ENCODE peak calls at places on chromosomes 7 and 10, in nine cellular contexts. One of them, this sample, is unnamed.
A peak's percentile ranks its signal among the peaks of the same experiment; 100 is the strongest.

GRCh38 chr10:132145521-132146185 is 41.1 kb upstream of the DPYSL4 start:
- DNase-seq in activated CD8-positive, alpha-beta T cell treated with anti-CD3 and anti-CD28 coated beads for 36 hours: no peak
- DNase-seq in hepatic stellate cell: no peak
- DNase-seq in CD4-positive, alpha-beta T cell: no peak
- DNase-seq in ovary: no peak
- DNase-seq in ACHN: no peak
- DNase-seq in stimulated activated CD8-positive, alpha-beta memory T cell treated with anti-CD3 and anti-CD28 coated beads, Interleukin-12 subunit alpha, Interleukin-12 subunit beta, amount 100 ng/mL, for 1 hour: no peak
- DNase-seq in A172: no peak
- DNase-seq in heart left ventricle: peak; percentile 29
- DNase-seq in this sample: no peak

GRCh38 chr7:77536017-77536412 is 1.1 kb upstream of the PTPN12 start:
- DNase-seq in activated CD8-positive, alpha-beta T cell treated with anti-CD3 and anti-CD28 coated beads for 36 hours: no peak
- DNase-seq in hepatic stellate cell: no peak
- DNase-seq in CD4-positive, alpha-beta T cell: no peak
- DNase-seq in ovary: peak; percentile 28
- DNase-seq in ACHN: no peak
- DNase-seq in stimulated activated CD8-positive, alpha-beta memory T cell treated with anti-CD3 and anti-CD28 coated beads, Interleukin-12 subunit alpha, Interleukin-12 subunit beta, amount 100 ng/mL, for 1 hour: no peak
- DNase-seq in A172: no peak
- DNase-seq in heart left ventricle: no peak
- DNase-seq in this sample: peak; percentile 64

GRCh38 chr7:85052056-85052737 is 134.7 kb downstream of the SEMA3D start:
- DNase-seq in activated CD8-positive, alpha-beta T cell treated with anti-CD3 and anti-CD28 coated beads for 36 hours: no peak
- DNase-seq in hepatic stellate cell: no peak
- DNase-seq in CD4-positive, alpha-beta T cell: no peak
- DNase-seq in ovary: no peak
- DNase-seq in ACHN: no peak
- DNase-seq in stimulated activated CD8-positive, alpha-beta memory T cell treated with anti-CD3 and anti-CD28 coated beads, Interleukin-12 subunit alpha, Interleukin-12 subunit beta, amount 100 ng/mL, for 1 hour: no peak
- DNase-seq in A172: no peak
- DNase-seq in heart left ventricle: no peak
- DNase-seq in this sample: no peak

GRCh38 chr10:69748621-69749020 is 53.1 kb upstream of the COL13A1 start:
- DNase-seq in activated CD8-positive, alpha-beta T cell treated with anti-CD3 and anti-CD28 coated beads for 36 hours: no peak
- DNase-seq in hepatic stellate cell: no peak
- DNase-seq in CD4-positive, alpha-beta T cell: no peak
- DNase-seq in ovary: no peak
- DNase-seq in ACHN: no peak
- DNase-seq in stimulated activated CD8-positive, alpha-beta memory T cell treated with anti-CD3 and anti-CD28 coated beads, Interleukin-12 subunit alpha, Interleukin-12 subunit beta, amount 100 ng/mL, for 1 hour: no peak
- DNase-seq in A172: no peak
- DNase-seq in heart left ventricle: no peak
- DNase-seq in this sample: no peak

GRCh38 chr10:127979566-127979965 is 72.7 kb downstream of the PTPRE start:
- DNase-seq in activated CD8-positive, alpha-beta T cell treated with anti-CD3 and anti-CD28 coated beads for 36 hours: no peak
- DNase-seq in hepatic stellate cell: no peak
- DNase-seq in CD4-positive, alpha-beta T cell: no peak
- DNase-seq in ovary: no peak
- DNase-seq in ACHN: no peak
- DNase-seq in stimulated activated CD8-positive, alpha-beta memory T cell treated with anti-CD3 and anti-CD28 coated beads, Interleukin-12 subunit alpha, Interleukin-12 subunit beta, amount 100 ng/mL, for 1 hour: no peak
- DNase-seq in A172: no peak
- DNase-seq in heart left ventricle: no peak
- DNase-seq in this sample: no peak

GRCh38 chr7:291302-292092 is 1.5 kb downstream of the FOXL3 start:
- DNase-seq in activated CD8-positive, alpha-beta T cell treated with anti-CD3 and anti-CD28 coated beads for 36 hours: no peak
- DNase-seq in hepatic stellate cell: no peak
- DNase-seq in CD4-positive, alpha-beta T cell: no peak
- DNase-seq in ovary: no peak
- DNase-seq in ACHN: peak; percentile 24
- DNase-seq in stimulated activated CD8-positive, alpha-beta memory T cell treated with anti-CD3 and anti-CD28 coated beads, Interleukin-12 subunit alpha, Interleukin-12 subunit beta, amount 100 ng/mL, for 1 hour: no peak
- DNase-seq in A172: peak; percentile 83
- DNase-seq in heart left ventricle: no peak
- DNase-seq in this sample: no peak

GRCh38 chr7:155355745-155356144 is 58.1 kb downstream of the INSIG1 start:
- DNase-seq in activated CD8-positive, alpha-beta T cell treated with anti-CD3 and anti-CD28 coated beads for 36 hours: no peak
- DNase-seq in hepatic stellate cell: no peak
- DNase-seq in CD4-positive, alpha-beta T cell: no peak
- DNase-seq in ovary: no peak
- DNase-seq in ACHN: no peak
- DNase-seq in stimulated activated CD8-positive, alpha-beta memory T cell treated with anti-CD3 and anti-CD28 coated beads, Interleukin-12 subunit alpha, Interleukin-12 subunit beta, amount 100 ng/mL, for 1 hour: no peak
- DNase-seq in A172: no peak
- DNase-seq in heart left ventricle: no peak
- DNase-seq in this sample: no peak

GRCh38 chr10:110032801-110033723 is 25.3 kb downstream of the ADD3 start:
- DNase-seq in activated CD8-positive, alpha-beta T cell treated with anti-CD3 and anti-CD28 coated beads for 36 hours: no peak
- DNase-seq in hepatic stellate cell: no peak
- DNase-seq in CD4-positive, alpha-beta T cell: no peak
- DNase-seq in ovary: no peak
- DNase-seq in ACHN: no peak
- DNase-seq in stimulated activated CD8-positive, alpha-beta memory T cell treated with anti-CD3 and anti-CD28 coated beads, Interleukin-12 subunit alpha, Interleukin-12 subunit beta, amount 100 ng/mL, for 1 hour: no peak
- DNase-seq in A172: no peak
- DNase-seq in heart left ventricle: no peak
- DNase-seq in this sample: no peak

GRCh38 chr7:25456467-25457171 is 228.3 kb upstream of the NPVF start:
- DNase-seq in activated CD8-positive, alpha-beta T cell treated with anti-CD3 and anti-CD28 coated beads for 36 hours: no peak
- DNase-seq in hepatic stellate cell: no peak
- DNase-seq in CD4-positive, alpha-beta T cell: no peak
- DNase-seq in ovary: peak; percentile 62
- DNase-seq in ACHN: no peak
- DNase-seq in stimulated activated CD8-positive, alpha-beta memory T cell treated with anti-CD3 and anti-CD28 coated beads, Interleukin-12 subunit alpha, Interleukin-12 subunit beta, amount 100 ng/mL, for 1 hour: no peak
- DNase-seq in A172: no peak
- DNase-seq in heart left ventricle: no peak
- DNase-seq in this sample: peak; percentile 54

GRCh38 chr7:114212753-114213439 is 201.7 kb upstream of the FOXP2 start:
- DNase-seq in activated CD8-positive, alpha-beta T cell treated with anti-CD3 and anti-CD28 coated beads for 36 hours: no peak
- DNase-seq in hepatic stellate cell: no peak
- DNase-seq in CD4-positive, alpha-beta T cell: no peak
- DNase-seq in ovary: no peak
- DNase-seq in ACHN: no peak
- DNase-seq in stimulated activated CD8-positive, alpha-beta memory T cell treated with anti-CD3 and anti-CD28 coated beads, Interleukin-12 subunit alpha, Interleukin-12 subunit beta, amount 100 ng/mL, for 1 hour: no peak
- DNase-seq in A172: peak; percentile 5
- DNase-seq in heart left ventricle: no peak
- DNase-seq in this sample: peak; percentile 74

GRCh38 chr7:158161194-158161593 is 426.4 kb downstream of the PTPRN2 start:
- DNase-seq in activated CD8-positive, alpha-beta T cell treated with anti-CD3 and anti-CD28 coated beads for 36 hours: no peak
- DNase-seq in hepatic stellate cell: no peak
- DNase-seq in CD4-positive, alpha-beta T cell: no peak
- DNase-seq in ovary: no peak
- DNase-seq in ACHN: no peak
- DNase-seq in stimulated activated CD8-positive, alpha-beta memory T cell treated with anti-CD3 and anti-CD28 coated beads, Interleukin-12 subunit alpha, Interleukin-12 subunit beta, amount 100 ng/mL, for 1 hour: no peak
- DNase-seq in A172: no peak
- DNase-seq in heart left ventricle: no peak
- DNase-seq in this sample: no peak

GRCh38 chr7:36038063-36038721 is 114.9 kb upstream of the EEPD1 start:
- DNase-seq in activated CD8-positive, alpha-beta T cell treated with anti-CD3 and anti-CD28 coated beads for 36 hours: no peak
- DNase-seq in hepatic stellate cell: no peak
- DNase-seq in CD4-positive, alpha-beta T cell: no peak
- DNase-seq in ovary: no peak
- DNase-seq in ACHN: no peak
- DNase-seq in stimulated activated CD8-positive, alpha-beta memory T cell treated with anti-CD3 and anti-CD28 coated beads, Interleukin-12 subunit alpha, Interleukin-12 subunit beta, amount 100 ng/mL, for 1 hour: no peak
- DNase-seq in A172: no peak
- DNase-seq in heart left ventricle: no peak
- DNase-seq in this sample: no peak

GRCh38 chr10:133009218-133009954 is 67.0 kb upstream of the CFAP46 start:
- DNase-seq in activated CD8-positive, alpha-beta T cell treated with anti-CD3 and anti-CD28 coated beads for 36 hours: no peak
- DNase-seq in hepatic stellate cell: no peak
- DNase-seq in CD4-positive, alpha-beta T cell: no peak
- DNase-seq in ovary: no peak
- DNase-seq in ACHN: no peak
- DNase-seq in stimulated activated CD8-positive, alpha-beta memory T cell treated with anti-CD3 and anti-CD28 coated beads, Interleukin-12 subunit alpha, Interleukin-12 subunit beta, amount 100 ng/mL, for 1 hour: no peak
- DNase-seq in A172: peak; percentile 71
- DNase-seq in heart left ventricle: peak; percentile 87
- DNase-seq in this sample: no peak

GRCh38 chr7:5367661-5368060 is 56.0 kb downstream of the TNRC18 start:
- DNase-seq in activated CD8-positive, alpha-beta T cell treated with anti-CD3 and anti-CD28 coated beads for 36 hours: no peak
- DNase-seq in hepatic stellate cell: no peak
- DNase-seq in CD4-positive, alpha-beta T cell: no peak
- DNase-seq in ovary: no peak
- DNase-seq in ACHN: no peak
- DNase-seq in stimulated activated CD8-positive, alpha-beta memory T cell treated with anti-CD3 and anti-CD28 coated beads, Interleukin-12 subunit alpha, Interleukin-12 subunit beta, amount 100 ng/mL, for 1 hour: no peak
- DNase-seq in A172: no peak
- DNase-seq in heart left ventricle: no peak
- DNase-seq in this sample: no peak

GRCh38 chr7:26515462-26515861 is 223.8 kb downstream of the SNX10 start:
- DNase-seq in activated CD8-positive, alpha-beta T cell treated with anti-CD3 and anti-CD28 coated beads for 36 hours: no peak
- DNase-seq in hepatic stellate cell: no peak
- DNase-seq in CD4-positive, alpha-beta T cell: no peak
- DNase-seq in ovary: no peak
- DNase-seq in ACHN: peak; percentile 65
- DNase-seq in stimulated activated CD8-positive, alpha-beta memory T cell treated with anti-CD3 and anti-CD28 coated beads, Interleukin-12 subunit alpha, Interleukin-12 subunit beta, amount 100 ng/mL, for 1 hour: no peak
- DNase-seq in A172: peak; percentile 91
- DNase-seq in heart left ventricle: no peak
- DNase-seq in this sample: peak; percentile 48

GRCh38 chr7:74501298-74501697 is 47.6 kb downstream of the GTF2IRD1 start:
- DNase-seq in activated CD8-positive, alpha-beta T cell treated with anti-CD3 and anti-CD28 coated beads for 36 hours: no peak
- DNase-seq in hepatic stellate cell: no peak
- DNase-seq in CD4-positive, alpha-beta T cell: no peak
- DNase-seq in ovary: no peak
- DNase-seq in ACHN: no peak
- DNase-seq in stimulated activated CD8-positive, alpha-beta memory T cell treated with anti-CD3 and anti-CD28 coated beads, Interleukin-12 subunit alpha, Interleukin-12 subunit beta, amount 100 ng/mL, for 1 hour: no peak
- DNase-seq in A172: no peak
- DNase-seq in heart left ventricle: peak; percentile 82
- DNase-seq in this sample: no peak

GRCh38 chr7:101173752-101174244 is 6.3 kb downstream of the NAT16 start:
- DNase-seq in activated CD8-positive, alpha-beta T cell treated with anti-CD3 and anti-CD28 coated beads for 36 hours: peak; percentile 82
- DNase-seq in hepatic stellate cell: peak; percentile 58
- DNase-seq in CD4-positive, alpha-beta T cell: peak; percentile 58
- DNase-seq in ovary: no peak
- DNase-seq in ACHN: peak; percentile 77
- DNase-seq in stimulated activated CD8-positive, alpha-beta memory T cell treated with anti-CD3 and anti-CD28 coated beads, Interleukin-12 subunit alpha, Interleukin-12 subunit beta, amount 100 ng/mL, for 1 hour: no peak
- DNase-seq in A172: peak; percentile 54
- DNase-seq in heart left ventricle: no peak
- DNase-seq in this sample: peak; percentile 70

GRCh38 chr10:72085166-72085565 is 3.2 kb downstream of the SPOCK2 start:
- DNase-seq in activated CD8-positive, alpha-beta T cell treated with anti-CD3 and anti-CD28 coated beads for 36 hours: no peak
- DNase-seq in hepatic stellate cell: no peak
- DNase-seq in CD4-positive, alpha-beta T cell: no peak
- DNase-seq in ovary: peak; percentile 6
- DNase-seq in ACHN: no peak
- DNase-seq in stimulated activated CD8-positive, alpha-beta memory T cell treated with anti-CD3 and anti-CD28 coated beads, Interleukin-12 subunit alpha, Interleukin-12 subunit beta, amount 100 ng/mL, for 1 hour: no peak
- DNase-seq in A172: no peak
- DNase-seq in heart left ventricle: no peak
- DNase-seq in this sample: no peak